ENCODE peak calls at places on chromosome 21, in five cellular contexts. P, I, S, J and C are unnamed samples.
A peak's percentile ranks its signal among the peaks of the same experiment; 100 is the strongest.

GRCh38 chr21:43317959-43318358 is 109.0 kb downstream of the SIK1 start:
- DNase-seq in P (no peak), I (no peak), S (no peak), J (no peak), C (no peak)

GRCh38 chr21:31351438-31351837 is 7.4 kb upstream of the TIAM1 start:
- DNase-seq in P (no peak), I (peak; percentile 40), S (no peak), J (peak; percentile 35), C (no peak)

GRCh38 chr21:34996304-34997081 is 52.6 kb downstream of the RUNX1 start:
- DNase-seq in P (peak; percentile 68), I (peak; percentile 43), S (no peak), J (peak; percentile 71), C (no peak)

GRCh38 chr21:32886339-32886738 is 114.8 kb upstream of the PAXBP1 start:
- DNase-seq in P (no peak), I (no peak), S (no peak), J (no peak), C (no peak)

GRCh38 chr21:32427958-32428623 is 15.6 kb downstream of the EVA1C start:
- DNase-seq in P (no peak), I (no peak), S (no peak), J (no peak), C (no peak)

GRCh38 chr21:34889537-34890257 is 159.4 kb downstream of the RUNX1 start:
- DNase-seq in P (peak; percentile 86), I (peak; percentile 80), S (peak; percentile 73), J (peak; percentile 80), C (no peak)

GRCh38 chr21:34728479-34728878 is 59.7 kb downstream of the CLIC6 start:
- DNase-seq in P (peak; percentile 58), I (no peak), S (no peak), J (no peak), C (no peak)

GRCh38 chr21:9774347-9774746 is 747.0 kb upstream of the TPTE start:
- DNase-seq in P (no peak), I (no peak), S (no peak), J (no peak), C (no peak)

GRCh38 chr21:39392981-39393380 is 44.1 kb upstream of the HMGN1 start:
- DNase-seq in P (no peak), I (no peak), S (no peak), J (no peak), C (no peak)

GRCh38 chr21:35664683-35665082 is 395.6 kb downstream of the SETD4 start:
- DNase-seq in P (no peak), I (no peak), S (no peak), J (no peak), C (no peak)

GRCh38 chr21:15552914-15553491 is 176.8 kb upstream of the USP25 start:
- DNase-seq in P (no peak), I (peak; percentile 25), S (no peak), J (peak; percentile 8), C (no peak)

GRCh38 chr21:41373253-41373652 is 11.4 kb downstream of the MX2 start:
- DNase-seq in P (no peak), I (no peak), S (no peak), J (no peak), C (no peak)

GRCh38 chr21:42764883-42765282 is 111.5 kb downstream of the PDE9A start:
- DNase-seq in P (no peak), I (no peak), S (no peak), J (no peak), C (no peak)

GRCh38 chr21:34545079-34545884 is 33.3 kb upstream of the KCNE1 start:
- DNase-seq in P (peak; percentile 81), I (peak; percentile 80), S (no peak), J (peak; percentile 89), C (no peak)

GRCh38 chr21:32329776-32330175 is 31.1 kb downstream of the MRAP start:
- DNase-seq in P (no peak), I (peak; percentile 58), S (no peak), J (peak; percentile 8), C (no peak)

GRCh38 chr21:14766241-14766640 is 220.1 kb upstream of the SAMSN1 start:
- DNase-seq in P (no peak), I (no peak), S (no peak), J (no peak), C (no peak)

GRCh38 chr21:41147096-41147978 is 20.6 kb upstream of the BACE2 start:
- DNase-seq in P (no peak), I (no peak), S (no peak), J (no peak), C (no peak)

GRCh38 chr21:43331962-43332458 is 94.9 kb downstream of the SIK1 start:
- DNase-seq in P (peak; percentile 64), I (peak; percentile 98), S (no peak), J (peak; percentile 96), C (no peak)

DNA sequence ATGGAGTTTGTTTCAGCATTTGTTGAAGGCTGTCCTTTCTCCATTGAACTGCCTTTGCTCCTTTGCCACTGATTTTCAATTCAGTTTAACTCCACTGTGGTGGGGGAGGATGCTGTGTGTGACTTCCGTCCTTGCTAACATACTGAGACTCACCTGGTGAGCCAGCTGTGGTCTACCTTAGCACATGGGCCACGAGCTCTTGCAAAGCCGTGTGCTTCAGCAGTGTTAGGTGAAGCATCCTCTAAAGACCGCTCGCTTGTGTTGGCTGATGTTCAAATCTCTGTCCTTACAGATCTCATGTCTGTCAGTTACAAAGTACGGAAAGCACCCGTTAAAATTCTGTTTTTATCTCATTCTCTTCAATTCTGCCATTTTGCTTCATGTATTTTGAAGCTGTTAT is 3.6 kb upstream of the SPATC1L start:
- DNase-seq in P (no peak), I (no peak), S (no peak), J (no peak), C (no peak)
- H3K27ac ChIP-seq in P (peak overlapping the region; percentile 80), I (no peak overlapping the region), S (peak overlapping the region; percentile 96), J (no peak overlapping the region), C (peak overlapping the region; percentile 72)

GRCh38 chr21:44423941-44424607 is 31.2 kb upstream of the LRRC3 start:
- DNase-seq in P (peak; percentile 23), I (no peak), S (peak; percentile 1), J (no peak), C (no peak)

GRCh38 chr21:44423312-44423821 is 31.9 kb upstream of the LRRC3 start:
- DNase-seq in P (peak; percentile 19), I (no peak), S (peak; percentile 2), J (no peak), C (no peak)

GRCh38 chr21:44425307-44425894 is 29.9 kb upstream of the LRRC3 start:
- DNase-seq in P (peak; percentile 28), I (no peak), S (peak; percentile 10), J (no peak), C (no peak)

GRCh38 chr21:44425895-44426662 is 29.2 kb upstream of the LRRC3 start:
- DNase-seq in P (peak; percentile 28), I (no peak), S (peak; percentile 7), J (no peak), C (no peak)

DNA sequence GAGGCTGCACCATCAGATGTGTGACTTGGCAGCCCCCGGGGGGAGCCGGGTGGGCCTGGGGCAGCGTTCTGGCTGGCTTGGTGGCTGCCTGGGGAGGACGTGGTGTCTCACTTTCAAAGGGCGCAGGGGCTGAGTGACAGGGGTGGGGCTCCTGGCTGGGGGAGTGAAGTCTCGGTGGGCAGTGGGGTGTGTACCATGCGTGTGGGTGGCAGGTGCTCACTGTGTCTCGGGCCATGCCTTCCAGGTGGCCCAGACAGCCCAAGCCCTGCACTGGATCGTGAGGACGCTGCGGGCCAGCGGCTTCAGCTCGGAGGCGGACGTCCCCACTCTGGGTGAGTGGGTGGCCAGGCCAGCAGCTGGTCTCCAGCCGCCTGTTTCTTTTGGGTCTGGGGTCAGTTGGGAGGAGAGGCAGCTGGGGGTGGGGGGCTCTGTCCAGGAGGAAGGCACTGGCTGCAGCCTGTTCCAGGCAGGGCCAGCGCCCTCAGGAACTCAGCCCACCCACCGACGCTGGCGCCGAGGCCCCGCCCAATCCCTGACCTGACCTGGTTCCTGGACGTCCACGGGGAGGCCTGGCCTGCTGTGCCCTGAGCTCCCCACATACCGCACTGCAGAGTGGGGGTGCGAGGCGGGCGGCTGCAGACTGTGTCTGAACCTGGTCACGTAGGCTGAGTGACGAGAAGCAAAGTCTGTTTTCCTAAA is 30.6 kb upstream of the LRRC3 start:
- DNase-seq in P (peak; percentile 11), I (no peak), S (peak; percentile 8), J (no peak), C (no peak)
- H3K4me3 ChIP-seq in P (no peak overlapping the region), I (no peak overlapping the region), S (peak overlapping the region; percentile 47), J (no peak overlapping the region), C (no peak overlapping the region)

GRCh38 chr21:29303301-29303700 is 4.6 kb downstream of the BACH1 start:
- DNase-seq in P (no peak), I (no peak), S (no peak), J (no peak), C (no peak)

GRCh38 chr21:29299906-29300546 is 1.3 kb downstream of the BACH1 start:
- DNase-seq in P (peak; percentile 84), I (peak; percentile 92), S (peak; percentile 48), J (peak; percentile 92), C (no peak)

GRCh38 chr21:29302340-29302991 is 3.7 kb downstream of the BACH1 start:
- DNase-seq in P (no peak), I (peak; percentile 29), S (no peak), J (peak; percentile 25), C (no peak)

GRCh38 chr21:29300547-29301138 is 1.9 kb downstream of the BACH1 start:
- DNase-seq in P (no peak), I (no peak), S (no peak), J (peak; percentile 51), C (no peak)

DNA sequence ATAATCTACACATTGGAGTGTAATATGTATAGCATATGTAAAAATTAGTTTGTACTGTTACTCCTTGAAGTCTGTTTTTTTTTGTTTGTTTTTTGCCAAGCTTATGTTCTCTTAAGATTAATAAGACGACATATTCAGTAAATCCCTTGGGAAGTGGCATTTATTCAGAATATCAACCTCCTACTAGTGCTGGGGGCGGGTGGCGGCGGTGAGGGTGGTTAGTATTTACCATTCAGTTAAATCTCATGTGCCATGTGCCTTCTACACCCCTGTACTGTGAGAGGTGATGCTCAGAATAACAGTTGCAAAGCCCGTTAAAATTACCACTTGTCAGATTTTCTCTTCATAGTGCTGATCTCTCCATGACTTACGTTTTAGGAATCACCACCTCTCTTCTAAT is 3.0 kb downstream of the BACH1 start:
- DNase-seq in P (no peak), I (no peak), S (no peak), J (no peak), C (no peak)
- H3K27ac ChIP-seq in P (peak overlapping the region; percentile 99), I (peak overlapping the region; percentile 62), S (no peak overlapping the region), J (no peak overlapping the region), C (peak overlapping the region; percentile 70)

GRCh38 chr21:27703806-27704205 is 736.9 kb upstream of the ADAMTS5 start:
- DNase-seq in P (no peak), I (no peak), S (no peak), J (no peak), C (no peak)

GRCh38 chr21:27695246-27695645 is 728.4 kb upstream of the ADAMTS5 start:
- DNase-seq in P (no peak), I (no peak), S (no peak), J (no peak), C (no peak)

GRCh38 chr21:27704567-27705166 is 737.8 kb upstream of the ADAMTS5 start:
- DNase-seq in P (no peak), I (no peak), S (no peak), J (no peak), C (no peak)

DNA sequence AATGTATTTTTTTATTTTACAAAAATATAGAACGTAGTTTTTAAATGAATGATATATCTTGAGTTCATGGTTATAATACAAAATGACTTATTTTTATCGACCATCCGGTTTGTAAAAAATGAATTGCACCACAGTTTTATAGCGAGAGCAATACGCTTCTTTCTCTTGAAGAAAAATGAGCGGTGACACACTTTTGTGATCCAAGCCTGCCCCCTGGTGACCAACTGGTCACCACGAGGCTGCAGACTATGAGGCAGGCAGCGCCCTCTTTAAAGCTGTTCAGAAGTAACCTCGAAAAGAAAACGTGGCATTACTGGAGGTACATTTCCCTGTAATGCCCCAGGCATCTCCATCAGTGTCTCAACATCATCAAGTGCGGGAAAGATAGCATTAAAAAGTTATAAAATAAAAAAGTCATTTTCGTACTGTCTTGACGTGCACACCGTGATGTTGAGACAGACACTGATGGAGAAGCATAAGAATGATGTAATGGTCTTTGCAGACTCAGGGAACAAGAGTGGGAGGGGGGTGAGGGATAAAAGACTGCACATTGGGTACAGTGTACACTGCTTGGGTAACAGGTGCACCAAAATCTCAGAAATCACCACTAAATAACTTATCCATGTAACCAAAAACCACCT is 734.2 kb upstream of the ADAMTS5 start:
- DNase-seq in P (peak; percentile 78), I (peak; percentile 81), S (peak; percentile 83), J (peak; percentile 89), C (no peak)
- H3K4me3 ChIP-seq in P (no peak overlapping the region), I (no peak overlapping the region), S (peak overlapping the region; percentile 9), J (no peak overlapping the region), C (no peak overlapping the region)